ENCODE peak calls at places on chromosomes 1 and 21, in six cellular contexts. M, H, L, X, R and J are unnamed samples.

GRCh38 chr1:161177936-161178244 is 583 bp upstream of the B4GALT3 start:
- DNase-seq in M (no peak), H (no peak), L (no peak), X (no peak), R (no peak), J (no peak)

GRCh38 chr1:231420959-231421615 is 1.0 kb downstream of the EGLN1 start:
- DNase-seq in M (peak; percentile 39), H (no peak), L (peak; percentile 43), X (peak; percentile 23), R (peak; percentile 56), J (no peak)

GRCh38 chr1:91007092-91007491 is 14.7 kb downstream of the ZNF644 start:
- DNase-seq in M (no peak), H (no peak), L (no peak), X (no peak), R (no peak), J (no peak)

GRCh38 chr1:46687095-46687659 is 15.5 kb downstream of the TEX38 start:
- DNase-seq in M (peak; percentile 79), H (no peak), L (no peak), X (peak; percentile 62), R (peak; percentile 42), J (no peak)

GRCh38 chr1:245700631-245701030 is 545.8 kb downstream of the KIF26B start:
- DNase-seq in M (no peak), H (no peak), L (no peak), X (no peak), R (no peak), J (no peak)

GRCh38 chr1:230186003-230186863 is 119.2 kb downstream of the GALNT2 start:
- DNase-seq in M (no peak), H (peak; percentile 57), L (no peak), X (peak; percentile 66), R (peak; percentile 45), J (peak; percentile 39)

GRCh38 chr1:236301080-236301957 is 19.6 kb upstream of the ERO1B start:
- DNase-seq in M (no peak), H (no peak), L (no peak), X (no peak), R (no peak), J (no peak)

GRCh38 chr21:34743285-34743684 is 74.5 kb downstream of the CLIC6 start:
- DNase-seq in M (no peak), H (no peak), L (no peak), X (no peak), R (no peak), J (no peak)

GRCh38 chr1:59596956-59597355 is 217.8 kb upstream of the HOOK1 start:
- DNase-seq in M (no peak), H (no peak), L (no peak), X (no peak), R (no peak), J (no peak)

GRCh38 chr1:43619996-43620920 is 29.7 kb upstream of the KDM4A start:
- DNase-seq in M (no peak), H (no peak), L (no peak), X (no peak), R (no peak), J (no peak)

GRCh38 chr1:117905019-117905418 is 24.4 kb downstream of the GDAP2 start:
- DNase-seq in M (no peak), H (no peak), L (no peak), X (no peak), R (no peak), J (no peak)

DNA sequence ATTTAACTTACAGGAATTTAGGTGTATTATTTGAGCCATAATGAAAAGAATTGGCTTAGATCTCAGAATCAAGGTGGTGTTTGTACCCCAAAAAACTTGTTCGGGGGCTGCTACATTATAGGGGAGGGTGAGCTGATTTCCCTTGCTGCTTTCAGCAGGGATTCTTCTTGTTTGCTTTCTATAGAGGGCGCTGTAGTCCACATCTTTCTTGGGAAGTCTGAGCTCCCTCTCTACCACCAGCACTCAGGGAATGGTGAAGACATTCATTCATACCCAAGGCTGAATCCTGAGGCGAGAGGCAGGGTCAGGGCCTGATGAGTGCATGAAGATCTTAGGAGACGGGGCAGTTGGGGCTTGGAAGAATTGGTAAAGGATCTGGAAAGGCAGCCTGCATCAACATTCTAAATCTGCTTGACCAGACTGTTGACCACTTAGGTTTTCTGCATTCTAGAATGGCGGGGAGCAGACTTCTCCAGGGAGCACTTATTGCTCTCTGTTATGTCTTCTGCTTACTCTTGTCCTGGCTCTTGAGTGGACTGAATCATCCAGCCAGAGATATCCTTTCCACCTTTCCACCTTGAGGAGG is 18.9 kb downstream of the SPATA46 start:
- DNase-seq in M (no peak), H (no peak), L (peak; percentile 63), X (no peak), R (no peak), J (no peak)
- TF ChIP-seq CTCF in M (peak; percentile 25), H (peak; percentile 44), L (peak; percentile 83), X (no peak), R (peak; percentile 28), J (no peak)

GRCh38 chr1:222301653-222302052 is 246.3 kb downstream of the HHIPL2 start:
- DNase-seq in M (no peak), H (no peak), L (no peak), X (no peak), R (no peak), J (no peak)
- H3K4me3 ChIP-seq in M (no peak overlapping the region), H (no peak overlapping the region), L (no peak overlapping the region), X (no peak overlapping the region), R (no peak overlapping the region), J (no peak overlapping the region)

GRCh38 chr1:63203641-63204040 is 118.7 kb upstream of the FOXD3 start:
- DNase-seq in M (no peak), H (no peak), L (no peak), X (no peak), R (no peak), J (no peak)

GRCh38 chr1:63199666-63200065 is 122.7 kb upstream of the FOXD3 start:
- DNase-seq in M (no peak), H (no peak), L (no peak), X (no peak), R (no peak), J (no peak)

DNA sequence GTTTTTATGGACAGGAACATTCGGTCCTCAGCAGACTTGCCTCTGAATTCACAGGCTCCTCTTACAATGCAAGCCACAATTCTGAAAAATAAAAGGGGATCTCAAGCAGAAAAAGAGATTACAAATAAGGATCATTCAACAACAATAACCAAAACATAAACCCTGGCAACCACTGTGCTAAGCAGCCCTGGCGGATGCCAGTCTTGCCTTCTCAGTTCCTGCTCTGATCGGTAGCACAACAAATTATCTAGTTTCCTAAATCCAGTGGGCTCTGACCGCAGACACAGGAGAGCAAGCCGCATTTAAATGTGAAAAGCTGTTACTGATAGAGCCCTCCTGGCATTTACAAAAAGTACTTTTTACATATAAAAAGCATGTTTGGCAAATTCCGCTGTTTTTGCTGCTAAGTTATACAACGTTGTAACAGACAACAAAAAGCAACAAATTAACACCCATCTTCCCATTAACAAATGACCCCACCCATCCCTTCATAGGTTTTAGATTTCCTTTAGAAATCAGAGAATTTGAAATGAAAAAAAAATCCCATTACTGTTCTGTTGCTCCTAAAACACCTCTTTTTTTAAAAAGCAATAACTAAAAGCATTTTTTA is 123.3 kb upstream of the FOXD3 start:
- DNase-seq in M (no peak), H (no peak), L (no peak), X (no peak), R (no peak), J (no peak)
- H3K27me3 ChIP-seq in M (peaks cover 33% of the 10 kb centered on the region), H (peaks cover 11% of the 10 kb centered on the region), L (no peaks in the 10 kb centered on the region), X (no peaks in the 10 kb centered on the region), R (no peaks in the 10 kb centered on the region), J (peaks cover 9% of the 10 kb centered on the region)

DNA sequence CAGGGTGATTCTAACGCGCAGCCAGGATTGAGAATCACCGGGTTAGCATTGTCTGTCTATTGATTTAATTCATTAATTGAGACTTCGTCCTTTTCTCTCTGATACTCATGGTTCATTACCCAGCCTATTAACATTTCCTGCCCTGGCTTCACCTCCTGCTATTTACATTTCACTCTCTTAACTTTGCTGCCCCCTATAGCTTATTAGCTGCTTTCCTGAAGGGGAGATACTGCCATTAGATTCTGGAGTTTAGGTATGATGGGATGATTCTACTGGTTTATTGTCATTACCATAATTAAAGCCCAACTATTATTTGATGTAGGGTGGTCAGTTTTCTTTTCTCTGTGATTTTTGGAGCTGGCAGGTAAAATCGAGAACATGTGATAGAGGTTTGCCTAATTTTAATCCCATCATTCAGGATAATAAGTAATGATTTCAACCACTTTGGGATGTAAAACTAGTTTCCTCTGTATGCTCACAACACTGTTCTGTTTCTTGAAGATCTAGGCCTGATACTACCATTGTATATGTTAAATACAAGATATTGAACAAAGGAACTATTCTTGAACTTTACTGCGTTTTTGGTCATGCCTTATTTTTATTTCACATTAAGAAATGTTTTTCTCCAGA is 6.4 kb downstream of the PPP2R5A start:
- DNase-seq in M (no peak), H (no peak), L (no peak), X (no peak), R (no peak), J (no peak)
- TF ChIP-seq CTCF in M (peak; percentile 54), H (peak; percentile 75), L (peak; percentile 54), X (peak; percentile 54), R (peak; percentile 67), J (peak; percentile 74)

GRCh38 chr1:208235983-208236761 is 8.0 kb downstream of the PLXNA2 start:
- DNase-seq in M (peak; percentile 67), H (no peak), L (no peak), X (no peak), R (peak; percentile 62), J (peak; percentile 31)

GRCh38 chr1:208234721-208235120 is 9.5 kb downstream of the PLXNA2 start:
- DNase-seq in M (no peak), H (no peak), L (no peak), X (no peak), R (peak; percentile 35), J (no peak)

GRCh38 chr1:208233978-208234377 is 10.2 kb downstream of the PLXNA2 start:
- DNase-seq in M (no peak), H (no peak), L (no peak), X (no peak), R (no peak), J (no peak)

GRCh38 chr1:208237241-208237640 is 6.9 kb downstream of the PLXNA2 start:
- DNase-seq in M (no peak), H (no peak), L (no peak), X (no peak), R (no peak), J (no peak)

DNA sequence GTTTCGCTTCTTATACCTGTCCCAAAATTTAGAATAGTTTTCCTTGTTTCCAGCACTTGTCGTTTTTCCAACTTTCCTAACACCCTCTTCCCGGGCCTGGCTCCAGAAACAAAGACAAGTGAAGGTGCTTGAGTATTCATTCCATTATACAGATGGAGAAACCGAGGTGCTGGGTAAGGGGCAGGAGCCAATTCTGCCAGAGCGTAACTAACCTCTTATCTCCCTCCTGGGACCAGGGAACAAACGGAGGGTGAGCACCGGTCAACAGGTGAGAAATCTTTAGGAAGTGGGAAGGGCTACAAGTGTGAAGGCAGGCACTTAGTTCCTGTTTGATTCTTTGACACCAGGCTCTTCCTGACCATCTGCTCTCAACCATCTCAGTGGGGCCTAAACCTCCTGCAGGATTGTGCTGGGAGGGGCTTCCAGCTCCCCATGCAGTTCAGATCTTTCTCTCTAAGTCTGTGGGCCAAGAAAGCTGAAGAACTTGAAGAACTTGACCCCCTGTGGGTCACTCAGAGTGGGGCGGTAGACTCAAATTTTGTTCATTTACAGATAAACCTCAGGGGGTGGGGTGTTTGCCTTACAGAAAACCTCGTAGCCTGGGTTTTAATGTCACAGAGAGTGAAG is 8.7 kb downstream of the PLXNA2 start:
- DNase-seq in M (no peak), H (no peak), L (peak; percentile 59), X (no peak), R (no peak), J (no peak)
- H3K4me3 ChIP-seq in M (no peak overlapping the region), H (no peak overlapping the region), L (no peak overlapping the region), X (no peak overlapping the region), R (peak overlapping the region; percentile 31), J (no peak overlapping the region)